ENCODE peak calls at places on chromosome 21, in eight cellular contexts. Q is IMR-90; A is T-helper 2 cell; M is stimulated activated effector memory CD8-positive, alpha-beta T cell treated with anti-CD3 and anti-CD28 coated beads, Interleukin-12 subunit alpha, Interleukin-12 subunit beta, amount 100 ng/mL, for 72 hours; I is GM03348; L is HuH-7; H is activated CD4-positive, CD25-positive, alpha-beta regulatory T cell; C is H1. T is an unnamed sample.

GRCh38 chr21:25708467-25709065 is 26.1 kb downstream of the ATP5PF start:
- DNase-seq in Q (peak), A (no peak), M (peak), I (peak), L (peak), H (no peak), C (no peak), T (peak)

GRCh38 chr21:39537571-39537970 is 75.2 kb upstream of the B3GALT5 start:
- DNase-seq in Q (no peak), A (no peak), M (no peak), I (no peak), L (no peak), H (no peak), C (no peak), T (no peak)

GRCh38 chr21:14071902-14072734 is 138.6 kb downstream of the LIPI start:
- DNase-seq in Q (no peak), A (no peak), M (no peak), I (no peak), L (no peak), H (no peak), C (no peak), T (no peak)

GRCh38 chr21:37153193-37153934 is 80.3 kb downstream of the TTC3 start:
- DNase-seq in Q (peak), A (no peak), M (no peak), I (peak), L (no peak), H (no peak), C (no peak), T (no peak)

GRCh38 chr21:41369105-41369914 is 7.5 kb downstream of the MX2 start:
- DNase-seq in Q (no peak), A (no peak), M (no peak), I (no peak), L (peak), H (peak), C (peak), T (no peak)

GRCh38 chr21:14308234-14308633 is 74.7 kb downstream of the HSPA13 start:
- DNase-seq in Q (no peak), A (no peak), M (no peak), I (no peak), L (no peak), H (no peak), C (no peak), T (no peak)

GRCh38 chr21:34693192-34693810 is 24.5 kb downstream of the CLIC6 start:
- DNase-seq in Q (peak), A (no peak), M (no peak), I (peak), L (peak), H (peak), C (peak), T (peak)

GRCh38 chr21:39208624-39209333 is 25.5 kb upstream of the PSMG1 start:
- DNase-seq in Q (peak), A (no peak), M (no peak), I (no peak), L (no peak), H (no peak), C (no peak), T (no peak)

GRCh38 chr21:37364722-37365121 is 1.9 kb upstream of the DYRK1A start:
- DNase-seq in Q (no peak), A (no peak), M (no peak), I (no peak), L (no peak), H (no peak), C (no peak), T (no peak)

GRCh38 chr21:39681845-39682244 is 63.1 kb upstream of the IGSF5 start:
- DNase-seq in Q (peak), A (no peak), M (no peak), I (peak), L (no peak), H (no peak), C (no peak), T (no peak)

GRCh38 chr21:33266050-33266783 is at the start of gene IL10RB:
- DNase-seq in Q (peak), A (peak), M (peak), I (peak), L (peak), H (peak), C (peak), T (peak)

GRCh38 chr21:39633770-39634181 is 21.0 kb downstream of the B3GALT5 start:
- DNase-seq in Q (peak), A (no peak), M (no peak), I (peak), L (no peak), H (no peak), C (no peak), T (no peak)

GRCh38 chr21:34869541-34869940 is 179.6 kb downstream of the RUNX1 start:
- DNase-seq in Q (no peak), A (no peak), M (no peak), I (no peak), L (no peak), H (no peak), C (no peak), T (no peak)

GRCh38 chr21:44415073-44416025 is 40.0 kb upstream of the LRRC3 start:
- DNase-seq in Q (no peak), A (no peak), M (no peak), I (no peak), L (no peak), H (no peak), C (no peak), T (no peak)

T was measured in cerebellum.